ENCODE peak calls at places on chromosome 5, in ten cellular contexts. G is activated gamma-delta T cell treated with Interleukin-2 at 50 U/mL for 16 hours, R is SHP77 treated with DMSO at 0.1 percent for 48 hours, Q is NCI-H1092, C is BE2C, V is amygdala, B is iris pigment epithelial cell, I is amniotic stem cell, L is NCI-H774, F is Calu3. M is an unnamed sample.

GRCh38 chr5:120405291-120405864 is 58.7 kb upstream of the PRR16 start:
- DNase-seq in G (no peak), R (no peak), Q (no peak), C (no peak), V (no peak), B (peak), I (peak), L (no peak), F (no peak), M (no peak)

GRCh38 chr5:173721259-173722232 is 105.1 kb upstream of the BOD1 start:
- DNase-seq in G (no peak), R (no peak), Q (no peak), C (no peak), V (no peak), B (no peak), I (no peak), L (no peak), F (no peak), M (no peak)

GRCh38 chr5:118548761-118549160 is 439.6 kb downstream of the DTWD2 start:
- DNase-seq in G (no peak), R (no peak), Q (no peak), C (no peak), V (no peak), B (peak), I (peak), L (no peak), F (no peak), M (no peak)

GRCh38 chr5:82092-82491 is 9.9 kb upstream of the PLEKHG4B start:
- DNase-seq in G (no peak), R (no peak), Q (no peak), C (no peak), V (no peak), B (peak), I (no peak), L (no peak), F (peak), M (no peak)

GRCh38 chr5:142323480-142324376 is 1.1 kb downstream of the SPRY4 start:
- DNase-seq in G (no peak), R (no peak), Q (no peak), C (no peak), V (no peak), B (no peak), I (no peak), L (no peak), F (peak), M (no peak)

GRCh38 chr5:42216904-42217303 is 206.3 kb upstream of the GHR start:
- DNase-seq in G (no peak), R (no peak), Q (no peak), C (no peak), V (no peak), B (no peak), I (no peak), L (no peak), F (no peak), M (no peak)

GRCh38 chr5:170132642-170133448 is 27.1 kb downstream of the FOXI1 start:
- DNase-seq in G (no peak), R (no peak), Q (no peak), C (no peak), V (no peak), B (peak), I (peak), L (no peak), F (no peak), M (no peak)

GRCh38 chr5:154197801-154198461 is 7.4 kb downstream of the GALNT10 start:
- DNase-seq in G (peak), R (peak), Q (peak), C (no peak), V (no peak), B (peak), I (no peak), L (peak), F (peak), M (no peak)

M was measured in pancreas.